ENCODE peak calls at places on chromosomes 16 and 17, in ten cellular contexts. One of them, this sample, is unnamed.

GRCh38 chr16:65414284-65414984 is 292.6 kb upstream of the CDH11 start:
- DNase-seq in stimulated activated CD4-positive, alpha-beta T cell treated with anti-CD3 and anti-CD28 coated beads, Interleukin-4, amount 100 ng/mL, for 24 hours: no peak
- DNase-seq in testis: no peak
- DNase-seq in B cell: no peak
- DNase-seq in activated CD8-positive, alpha-beta memory T cell treated with anti-CD3 and anti-CD28 coated beads for 1 hour: no peak
- DNase-seq in stomach: no peak
- DNase-seq in uterus: no peak
- DNase-seq in EL: peak
- DNase-seq in activated CD4-positive, alpha-beta T cell treated with anti-CD3 and anti-CD28 coated beads, Interleukin-2, amount 50 U/mL, for 1 hour: no peak
- DNase-seq in CD8-positive, alpha-beta memory T cell: no peak
- DNase-seq in this sample: no peak

GRCh38 chr16:56257260-56257659 is 66.0 kb downstream of the GNAO1 start:
- DNase-seq in activated CD4-positive, alpha-beta T cell treated with anti-CD3 and anti-CD28 coated beads, Interleukin-2, amount 50 U/mL, for 1 hour: no peak
- DNase-seq in B cell: peak
- DNase-seq in activated CD8-positive, alpha-beta memory T cell treated with anti-CD3 and anti-CD28 coated beads for 1 hour: no peak
- DNase-seq in stimulated activated CD4-positive, alpha-beta T cell treated with anti-CD3 and anti-CD28 coated beads, Interleukin-4, amount 100 ng/mL, for 24 hours: no peak
- DNase-seq in uterus: no peak
- DNase-seq in EL: no peak
- DNase-seq in CD8-positive, alpha-beta memory T cell: no peak
- DNase-seq in stomach: peak
- DNase-seq in testis: peak
- DNase-seq in this sample: no peak

GRCh38 chr17:59161477-59161876 is 5.9 kb downstream of the PRR11 start:
- DNase-seq in testis: no peak
- DNase-seq in stimulated activated CD4-positive, alpha-beta T cell treated with anti-CD3 and anti-CD28 coated beads, Interleukin-4, amount 100 ng/mL, for 24 hours: no peak
- DNase-seq in B cell: no peak
- DNase-seq in CD8-positive, alpha-beta memory T cell: no peak
- DNase-seq in activated CD4-positive, alpha-beta T cell treated with anti-CD3 and anti-CD28 coated beads, Interleukin-2, amount 50 U/mL, for 1 hour: no peak
- DNase-seq in stomach: no peak
- DNase-seq in activated CD8-positive, alpha-beta memory T cell treated with anti-CD3 and anti-CD28 coated beads for 1 hour: no peak
- DNase-seq in EL: no peak
- DNase-seq in uterus: no peak
- DNase-seq in this sample: no peak

GRCh38 chr17:34251186-34251585 is 3.9 kb upstream of the CCL2 start:
- DNase-seq in testis: no peak
- DNase-seq in B cell: no peak
- DNase-seq in stimulated activated CD4-positive, alpha-beta T cell treated with anti-CD3 and anti-CD28 coated beads, Interleukin-4, amount 100 ng/mL, for 24 hours: no peak
- DNase-seq in EL: no peak
- DNase-seq in uterus: no peak
- DNase-seq in stomach: no peak
- DNase-seq in activated CD8-positive, alpha-beta memory T cell treated with anti-CD3 and anti-CD28 coated beads for 1 hour: no peak
- DNase-seq in activated CD4-positive, alpha-beta T cell treated with anti-CD3 and anti-CD28 coated beads, Interleukin-2, amount 50 U/mL, for 1 hour: no peak
- DNase-seq in CD8-positive, alpha-beta memory T cell: no peak
- DNase-seq in this sample: no peak

GRCh38 chr16:21184834-21185233 is 26.4 kb downstream of the LDAF1 start:
- DNase-seq in CD8-positive, alpha-beta memory T cell: no peak
- DNase-seq in stomach: no peak
- DNase-seq in EL: no peak
- DNase-seq in B cell: no peak
- DNase-seq in stimulated activated CD4-positive, alpha-beta T cell treated with anti-CD3 and anti-CD28 coated beads, Interleukin-4, amount 100 ng/mL, for 24 hours: peak
- DNase-seq in activated CD4-positive, alpha-beta T cell treated with anti-CD3 and anti-CD28 coated beads, Interleukin-2, amount 50 U/mL, for 1 hour: no peak
- DNase-seq in uterus: no peak
- DNase-seq in activated CD8-positive, alpha-beta memory T cell treated with anti-CD3 and anti-CD28 coated beads for 1 hour: no peak
- DNase-seq in testis: no peak
- DNase-seq in this sample: no peak

GRCh38 chr17:80717661-80718060 is 173.0 kb downstream of the RPTOR start:
- DNase-seq in EL: no peak
- DNase-seq in uterus: no peak
- DNase-seq in activated CD4-positive, alpha-beta T cell treated with anti-CD3 and anti-CD28 coated beads, Interleukin-2, amount 50 U/mL, for 1 hour: no peak
- DNase-seq in CD8-positive, alpha-beta memory T cell: no peak
- DNase-seq in B cell: no peak
- DNase-seq in activated CD8-positive, alpha-beta memory T cell treated with anti-CD3 and anti-CD28 coated beads for 1 hour: no peak
- DNase-seq in testis: no peak
- DNase-seq in stomach: no peak
- DNase-seq in stimulated activated CD4-positive, alpha-beta T cell treated with anti-CD3 and anti-CD28 coated beads, Interleukin-4, amount 100 ng/mL, for 24 hours: no peak
- DNase-seq in this sample: no peak

GRCh38 chr17:68425979-68426378 is 31.3 kb downstream of the WIPI1 start:
- DNase-seq in activated CD4-positive, alpha-beta T cell treated with anti-CD3 and anti-CD28 coated beads, Interleukin-2, amount 50 U/mL, for 1 hour: no peak
- DNase-seq in uterus: no peak
- DNase-seq in EL: no peak
- DNase-seq in stomach: no peak
- DNase-seq in CD8-positive, alpha-beta memory T cell: no peak
- DNase-seq in activated CD8-positive, alpha-beta memory T cell treated with anti-CD3 and anti-CD28 coated beads for 1 hour: no peak
- DNase-seq in stimulated activated CD4-positive, alpha-beta T cell treated with anti-CD3 and anti-CD28 coated beads, Interleukin-4, amount 100 ng/mL, for 24 hours: no peak
- DNase-seq in testis: no peak
- DNase-seq in B cell: no peak
- DNase-seq in this sample: no peak

GRCh38 chr17:80956321-80957190 is 35.1 kb upstream of the CHMP6 start:
- DNase-seq in B cell: no peak
- DNase-seq in uterus: no peak
- DNase-seq in activated CD4-positive, alpha-beta T cell treated with anti-CD3 and anti-CD28 coated beads, Interleukin-2, amount 50 U/mL, for 1 hour: no peak
- DNase-seq in activated CD8-positive, alpha-beta memory T cell treated with anti-CD3 and anti-CD28 coated beads for 1 hour: no peak
- DNase-seq in EL: no peak
- DNase-seq in testis: no peak
- DNase-seq in stomach: no peak
- DNase-seq in CD8-positive, alpha-beta memory T cell: no peak
- DNase-seq in stimulated activated CD4-positive, alpha-beta T cell treated with anti-CD3 and anti-CD28 coated beads, Interleukin-4, amount 100 ng/mL, for 24 hours: no peak
- DNase-seq in this sample: no peak

GRCh38 chr16:88355389-88356123 is 27.2 kb upstream of the ZNF469 start:
- DNase-seq in activated CD4-positive, alpha-beta T cell treated with anti-CD3 and anti-CD28 coated beads, Interleukin-2, amount 50 U/mL, for 1 hour: no peak
- DNase-seq in uterus: no peak
- DNase-seq in EL: no peak
- DNase-seq in B cell: no peak
- DNase-seq in CD8-positive, alpha-beta memory T cell: no peak
- DNase-seq in stomach: no peak
- DNase-seq in testis: no peak
- DNase-seq in stimulated activated CD4-positive, alpha-beta T cell treated with anti-CD3 and anti-CD28 coated beads, Interleukin-4, amount 100 ng/mL, for 24 hours: no peak
- DNase-seq in activated CD8-positive, alpha-beta memory T cell treated with anti-CD3 and anti-CD28 coated beads for 1 hour: no peak
- DNase-seq in this sample: no peak

GRCh38 chr17:38701504-38702165 is 3.4 kb upstream of the MLLT6 start:
- DNase-seq in stomach: no peak
- DNase-seq in EL: peak
- DNase-seq in B cell: peak
- DNase-seq in activated CD8-positive, alpha-beta memory T cell treated with anti-CD3 and anti-CD28 coated beads for 1 hour: no peak
- DNase-seq in stimulated activated CD4-positive, alpha-beta T cell treated with anti-CD3 and anti-CD28 coated beads, Interleukin-4, amount 100 ng/mL, for 24 hours: peak
- DNase-seq in testis: peak
- DNase-seq in activated CD4-positive, alpha-beta T cell treated with anti-CD3 and anti-CD28 coated beads, Interleukin-2, amount 50 U/mL, for 1 hour: peak
- DNase-seq in CD8-positive, alpha-beta memory T cell: peak
- DNase-seq in uterus: no peak
- DNase-seq in this sample: peak

GRCh38 chr17:17078832-17079231 is 36.6 kb downstream of the MPRIP start:
- DNase-seq in CD8-positive, alpha-beta memory T cell: no peak
- DNase-seq in activated CD4-positive, alpha-beta T cell treated with anti-CD3 and anti-CD28 coated beads, Interleukin-2, amount 50 U/mL, for 1 hour: no peak
- DNase-seq in uterus: no peak
- DNase-seq in stimulated activated CD4-positive, alpha-beta T cell treated with anti-CD3 and anti-CD28 coated beads, Interleukin-4, amount 100 ng/mL, for 24 hours: no peak
- DNase-seq in activated CD8-positive, alpha-beta memory T cell treated with anti-CD3 and anti-CD28 coated beads for 1 hour: no peak
- DNase-seq in EL: no peak
- DNase-seq in B cell: no peak
- DNase-seq in stomach: no peak
- DNase-seq in testis: no peak
- DNase-seq in this sample: no peak

GRCh38 chr16:1035066-1035415 is 37.5 kb upstream of the SSTR5 start:
- DNase-seq in testis: no peak
- DNase-seq in uterus: no peak
- DNase-seq in activated CD8-positive, alpha-beta memory T cell treated with anti-CD3 and anti-CD28 coated beads for 1 hour: no peak
- DNase-seq in stomach: no peak
- DNase-seq in B cell: no peak
- DNase-seq in CD8-positive, alpha-beta memory T cell: no peak
- DNase-seq in stimulated activated CD4-positive, alpha-beta T cell treated with anti-CD3 and anti-CD28 coated beads, Interleukin-4, amount 100 ng/mL, for 24 hours: no peak
- DNase-seq in EL: no peak
- DNase-seq in activated CD4-positive, alpha-beta T cell treated with anti-CD3 and anti-CD28 coated beads, Interleukin-2, amount 50 U/mL, for 1 hour: no peak
- DNase-seq in this sample: no peak

GRCh38 chr16:67407176-67407787 is 9.0 kb downstream of the ZDHHC1 start:
- DNase-seq in stomach: no peak
- DNase-seq in CD8-positive, alpha-beta memory T cell: no peak
- DNase-seq in uterus: no peak
- DNase-seq in activated CD4-positive, alpha-beta T cell treated with anti-CD3 and anti-CD28 coated beads, Interleukin-2, amount 50 U/mL, for 1 hour: no peak
- DNase-seq in activated CD8-positive, alpha-beta memory T cell treated with anti-CD3 and anti-CD28 coated beads for 1 hour: no peak
- DNase-seq in stimulated activated CD4-positive, alpha-beta T cell treated with anti-CD3 and anti-CD28 coated beads, Interleukin-4, amount 100 ng/mL, for 24 hours: no peak
- DNase-seq in B cell: no peak
- DNase-seq in testis: no peak
- DNase-seq in EL: no peak
- DNase-seq in this sample: no peak

GRCh38 chr16:68234188-68235104 is 1.5 kb downstream of the ESRP2 start:
- DNase-seq in B cell: no peak
- DNase-seq in activated CD4-positive, alpha-beta T cell treated with anti-CD3 and anti-CD28 coated beads, Interleukin-2, amount 50 U/mL, for 1 hour: no peak
- DNase-seq in uterus: no peak
- DNase-seq in testis: no peak
- DNase-seq in activated CD8-positive, alpha-beta memory T cell treated with anti-CD3 and anti-CD28 coated beads for 1 hour: no peak
- DNase-seq in EL: no peak
- DNase-seq in stimulated activated CD4-positive, alpha-beta T cell treated with anti-CD3 and anti-CD28 coated beads, Interleukin-4, amount 100 ng/mL, for 24 hours: no peak
- DNase-seq in stomach: peak
- DNase-seq in CD8-positive, alpha-beta memory T cell: no peak
- DNase-seq in this sample: peak

GRCh38 chr17:7354262-7354781 is 634 bp upstream of the TMEM95 start:
- DNase-seq in stomach: no peak
- DNase-seq in uterus: no peak
- DNase-seq in EL: peak
- DNase-seq in activated CD8-positive, alpha-beta memory T cell treated with anti-CD3 and anti-CD28 coated beads for 1 hour: no peak
- DNase-seq in activated CD4-positive, alpha-beta T cell treated with anti-CD3 and anti-CD28 coated beads, Interleukin-2, amount 50 U/mL, for 1 hour: no peak
- DNase-seq in testis: peak
- DNase-seq in stimulated activated CD4-positive, alpha-beta T cell treated with anti-CD3 and anti-CD28 coated beads, Interleukin-4, amount 100 ng/mL, for 24 hours: peak
- DNase-seq in B cell: no peak
- DNase-seq in CD8-positive, alpha-beta memory T cell: no peak
- DNase-seq in this sample: peak

GRCh38 chr17:18323007-18323406 is 7.9 kb downstream of the SMCR8 start:
- DNase-seq in activated CD4-positive, alpha-beta T cell treated with anti-CD3 and anti-CD28 coated beads, Interleukin-2, amount 50 U/mL, for 1 hour: no peak
- DNase-seq in stimulated activated CD4-positive, alpha-beta T cell treated with anti-CD3 and anti-CD28 coated beads, Interleukin-4, amount 100 ng/mL, for 24 hours: no peak
- DNase-seq in uterus: no peak
- DNase-seq in CD8-positive, alpha-beta memory T cell: no peak
- DNase-seq in activated CD8-positive, alpha-beta memory T cell treated with anti-CD3 and anti-CD28 coated beads for 1 hour: no peak
- DNase-seq in stomach: no peak
- DNase-seq in testis: no peak
- DNase-seq in B cell: no peak
- DNase-seq in EL: peak
- DNase-seq in this sample: no peak

GRCh38 chr16:3716831-3717234 is 491 bp downstream of the TRAP1 start:
- DNase-seq in activated CD8-positive, alpha-beta memory T cell treated with anti-CD3 and anti-CD28 coated beads for 1 hour: no peak
- DNase-seq in activated CD4-positive, alpha-beta T cell treated with anti-CD3 and anti-CD28 coated beads, Interleukin-2, amount 50 U/mL, for 1 hour: peak
- DNase-seq in stimulated activated CD4-positive, alpha-beta T cell treated with anti-CD3 and anti-CD28 coated beads, Interleukin-4, amount 100 ng/mL, for 24 hours: peak
- DNase-seq in EL: peak
- DNase-seq in testis: peak
- DNase-seq in B cell: no peak
- DNase-seq in stomach: no peak
- DNase-seq in uterus: no peak
- DNase-seq in CD8-positive, alpha-beta memory T cell: peak
- DNase-seq in this sample: no peak

GRCh38 chr17:29747660-29748059 is 124.9 kb upstream of the CORO6 start:
- DNase-seq in stimulated activated CD4-positive, alpha-beta T cell treated with anti-CD3 and anti-CD28 coated beads, Interleukin-4, amount 100 ng/mL, for 24 hours: no peak
- DNase-seq in testis: no peak
- DNase-seq in uterus: no peak
- DNase-seq in EL: peak
- DNase-seq in B cell: no peak
- DNase-seq in CD8-positive, alpha-beta memory T cell: no peak
- DNase-seq in stomach: no peak
- DNase-seq in activated CD8-positive, alpha-beta memory T cell treated with anti-CD3 and anti-CD28 coated beads for 1 hour: no peak
- DNase-seq in activated CD4-positive, alpha-beta T cell treated with anti-CD3 and anti-CD28 coated beads, Interleukin-2, amount 50 U/mL, for 1 hour: no peak
- DNase-seq in this sample: no peak

GRCh38 chr16:4053663-4054479 is 62.4 kb downstream of the ADCY9 start:
- DNase-seq in activated CD8-positive, alpha-beta memory T cell treated with anti-CD3 and anti-CD28 coated beads for 1 hour: no peak
- DNase-seq in testis: no peak
- DNase-seq in stomach: peak
- DNase-seq in B cell: no peak
- DNase-seq in CD8-positive, alpha-beta memory T cell: no peak
- DNase-seq in uterus: peak
- DNase-seq in EL: peak
- DNase-seq in activated CD4-positive, alpha-beta T cell treated with anti-CD3 and anti-CD28 coated beads, Interleukin-2, amount 50 U/mL, for 1 hour: no peak
- DNase-seq in stimulated activated CD4-positive, alpha-beta T cell treated with anti-CD3 and anti-CD28 coated beads, Interleukin-4, amount 100 ng/mL, for 24 hours: no peak
- DNase-seq in this sample: peak

GRCh38 chr16:9437115-9437514 is 345.7 kb downstream of the HAPSTR1 start:
- DNase-seq in uterus: no peak
- DNase-seq in B cell: no peak
- DNase-seq in CD8-positive, alpha-beta memory T cell: no peak
- DNase-seq in activated CD8-positive, alpha-beta memory T cell treated with anti-CD3 and anti-CD28 coated beads for 1 hour: no peak
- DNase-seq in stomach: no peak
- DNase-seq in EL: no peak
- DNase-seq in testis: peak
- DNase-seq in activated CD4-positive, alpha-beta T cell treated with anti-CD3 and anti-CD28 coated beads, Interleukin-2, amount 50 U/mL, for 1 hour: no peak
- DNase-seq in stimulated activated CD4-positive, alpha-beta T cell treated with anti-CD3 and anti-CD28 coated beads, Interleukin-4, amount 100 ng/mL, for 24 hours: no peak
- DNase-seq in this sample: no peak

GRCh38 chr16:19884611-19885455 is at the start of gene GPRC5B:
- DNase-seq in activated CD4-positive, alpha-beta T cell treated with anti-CD3 and anti-CD28 coated beads, Interleukin-2, amount 50 U/mL, for 1 hour: peak
- DNase-seq in activated CD8-positive, alpha-beta memory T cell treated with anti-CD3 and anti-CD28 coated beads for 1 hour: no peak
- DNase-seq in stimulated activated CD4-positive, alpha-beta T cell treated with anti-CD3 and anti-CD28 coated beads, Interleukin-4, amount 100 ng/mL, for 24 hours: peak
- DNase-seq in EL: peak
- DNase-seq in B cell: no peak
- DNase-seq in uterus: peak
- DNase-seq in testis: peak
- DNase-seq in CD8-positive, alpha-beta memory T cell: peak
- DNase-seq in stomach: peak
- DNase-seq in this sample: no peak

GRCh38 chr17:1264196-1264595 is 6.0 kb upstream of the BHLHA9 start:
- DNase-seq in uterus: no peak
- DNase-seq in stomach: no peak
- DNase-seq in stimulated activated CD4-positive, alpha-beta T cell treated with anti-CD3 and anti-CD28 coated beads, Interleukin-4, amount 100 ng/mL, for 24 hours: no peak
- DNase-seq in activated CD8-positive, alpha-beta memory T cell treated with anti-CD3 and anti-CD28 coated beads for 1 hour: no peak
- DNase-seq in activated CD4-positive, alpha-beta T cell treated with anti-CD3 and anti-CD28 coated beads, Interleukin-2, amount 50 U/mL, for 1 hour: no peak
- DNase-seq in testis: no peak
- DNase-seq in CD8-positive, alpha-beta memory T cell: no peak
- DNase-seq in EL: no peak
- DNase-seq in B cell: no peak
- DNase-seq in this sample: no peak

GRCh38 chr17:51585514-51586104 is 325.3 kb downstream of the UTP18 start:
- DNase-seq in B cell: no peak
- DNase-seq in uterus: no peak
- DNase-seq in activated CD8-positive, alpha-beta memory T cell treated with anti-CD3 and anti-CD28 coated beads for 1 hour: no peak
- DNase-seq in testis: peak
- DNase-seq in EL: no peak
- DNase-seq in CD8-positive, alpha-beta memory T cell: no peak
- DNase-seq in stomach: peak
- DNase-seq in stimulated activated CD4-positive, alpha-beta T cell treated with anti-CD3 and anti-CD28 coated beads, Interleukin-4, amount 100 ng/mL, for 24 hours: no peak
- DNase-seq in activated CD4-positive, alpha-beta T cell treated with anti-CD3 and anti-CD28 coated beads, Interleukin-2, amount 50 U/mL, for 1 hour: no peak
- DNase-seq in this sample: peak

GRCh38 chr17:9767432-9767991 is 23.9 kb downstream of the DHRS7C start:
- DNase-seq in testis: no peak
- DNase-seq in stimulated activated CD4-positive, alpha-beta T cell treated with anti-CD3 and anti-CD28 coated beads, Interleukin-4, amount 100 ng/mL, for 24 hours: no peak
- DNase-seq in activated CD8-positive, alpha-beta memory T cell treated with anti-CD3 and anti-CD28 coated beads for 1 hour: no peak
- DNase-seq in B cell: no peak
- DNase-seq in activated CD4-positive, alpha-beta T cell treated with anti-CD3 and anti-CD28 coated beads, Interleukin-2, amount 50 U/mL, for 1 hour: no peak
- DNase-seq in uterus: no peak
- DNase-seq in stomach: no peak
- DNase-seq in CD8-positive, alpha-beta memory T cell: no peak
- DNase-seq in EL: no peak
- DNase-seq in this sample: no peak

GRCh38 chr16:86882586-86883280 is 304.4 kb downstream of the FOXL1 start:
- DNase-seq in activated CD4-positive, alpha-beta T cell treated with anti-CD3 and anti-CD28 coated beads, Interleukin-2, amount 50 U/mL, for 1 hour: no peak
- DNase-seq in stimulated activated CD4-positive, alpha-beta T cell treated with anti-CD3 and anti-CD28 coated beads, Interleukin-4, amount 100 ng/mL, for 24 hours: no peak
- DNase-seq in EL: peak
- DNase-seq in activated CD8-positive, alpha-beta memory T cell treated with anti-CD3 and anti-CD28 coated beads for 1 hour: no peak
- DNase-seq in uterus: no peak
- DNase-seq in testis: peak
- DNase-seq in B cell: no peak
- DNase-seq in CD8-positive, alpha-beta memory T cell: no peak
- DNase-seq in stomach: no peak
- DNase-seq in this sample: no peak

GRCh38 chr17:80829166-80829813 is 162.4 kb upstream of the CHMP6 start:
- DNase-seq in activated CD8-positive, alpha-beta memory T cell treated with anti-CD3 and anti-CD28 coated beads for 1 hour: no peak
- DNase-seq in B cell: peak
- DNase-seq in stomach: no peak
- DNase-seq in CD8-positive, alpha-beta memory T cell: no peak
- DNase-seq in stimulated activated CD4-positive, alpha-beta T cell treated with anti-CD3 and anti-CD28 coated beads, Interleukin-4, amount 100 ng/mL, for 24 hours: no peak
- DNase-seq in testis: no peak
- DNase-seq in uterus: no peak
- DNase-seq in EL: no peak
- DNase-seq in activated CD4-positive, alpha-beta T cell treated with anti-CD3 and anti-CD28 coated beads, Interleukin-2, amount 50 U/mL, for 1 hour: no peak
- DNase-seq in this sample: no peak

GRCh38 chr16:69711115-69711740 is 15.1 kb downstream of the NQO1 start:
- DNase-seq in EL: peak
- DNase-seq in uterus: peak
- DNase-seq in activated CD4-positive, alpha-beta T cell treated with anti-CD3 and anti-CD28 coated beads, Interleukin-2, amount 50 U/mL, for 1 hour: no peak
- DNase-seq in stomach: peak
- DNase-seq in stimulated activated CD4-positive, alpha-beta T cell treated with anti-CD3 and anti-CD28 coated beads, Interleukin-4, amount 100 ng/mL, for 24 hours: peak
- DNase-seq in activated CD8-positive, alpha-beta memory T cell treated with anti-CD3 and anti-CD28 coated beads for 1 hour: no peak
- DNase-seq in B cell: no peak
- DNase-seq in CD8-positive, alpha-beta memory T cell: no peak
- DNase-seq in testis: peak
- DNase-seq in this sample: no peak

GRCh38 chr17:38560503-38561318 is 45.0 kb downstream of the SRCIN1 start:
- DNase-seq in activated CD8-positive, alpha-beta memory T cell treated with anti-CD3 and anti-CD28 coated beads for 1 hour: no peak
- DNase-seq in testis: no peak
- DNase-seq in stomach: no peak
- DNase-seq in EL: no peak
- DNase-seq in activated CD4-positive, alpha-beta T cell treated with anti-CD3 and anti-CD28 coated beads, Interleukin-2, amount 50 U/mL, for 1 hour: peak
- DNase-seq in stimulated activated CD4-positive, alpha-beta T cell treated with anti-CD3 and anti-CD28 coated beads, Interleukin-4, amount 100 ng/mL, for 24 hours: no peak
- DNase-seq in B cell: no peak
- DNase-seq in CD8-positive, alpha-beta memory T cell: no peak
- DNase-seq in uterus: no peak
- DNase-seq in this sample: no peak

This sample was measured in NCI-H748 treated with DMSO at 0.1 percent for 48 hours.